ENCODE peak calls at places on chromosomes 13 and 19, in nine cellular contexts. I is T-helper 17 cell; F is GM04503; V is stimulated activated CD8-positive, alpha-beta memory T cell treated with anti-CD3 and anti-CD28 coated beads, Interleukin-4, amount 100 ng/mL, for 1 hour; Z is PC-9; A is aorta; Y is WTC11; N is hypothalamus; D is stimulated activated CD4-positive, alpha-beta T cell treated with anti-CD3 and anti-CD28 coated beads, Interleukin-2, amount 100 ng/mL, for 48 hours. C is an unnamed sample.

GRCh38 chr19:41868120-41868988 is 8.3 kb downstream of the RPS19 start:
- DNase-seq in I (no peak), F (no peak), V (no peak), Z (no peak), A (no peak), Y (no peak), N (no peak), D (no peak), C (no peak)

GRCh38 chr19:46861691-46862503 is 1.1 kb downstream of the ARHGAP35 start:
- DNase-seq in I (no peak), F (no peak), V (no peak), Z (no peak), A (no peak), Y (peak), N (no peak), D (no peak), C (peak)

GRCh38 chr19:41927810-41928192 is 448 bp downstream of the ERFL start:
- DNase-seq in I (peak), F (no peak), V (no peak), Z (no peak), A (no peak), Y (no peak), N (no peak), D (no peak), C (peak)

GRCh38 chr13:94384217-94384905 is 95.1 kb downstream of the DCT start:
- DNase-seq in I (no peak), F (no peak), V (no peak), Z (no peak), A (no peak), Y (no peak), N (no peak), D (no peak), C (peak)

GRCh38 chr19:14113762-14114414 is 3.7 kb downstream of the PRKACA start:
- DNase-seq in I (peak), F (no peak), V (no peak), Z (peak), A (no peak), Y (peak), N (peak), D (peak), C (peak)

GRCh38 chr19:40721936-40722661 is 5.2 kb downstream of the ITPKC start:
- DNase-seq in I (no peak), F (no peak), V (no peak), Z (no peak), A (no peak), Y (no peak), N (no peak), D (no peak), C (no peak)

GRCh38 chr19:56333506-56333905 is 18.9 kb upstream of the ZSCAN5A start:
- DNase-seq in I (no peak), F (no peak), V (no peak), Z (peak), A (no peak), Y (peak), N (no peak), D (peak), C (peak)

GRCh38 chr19:27746691-27747380 is 1466.1 kb downstream of the UQCRFS1 start:
- DNase-seq in I (no peak), F (no peak), V (no peak), Z (no peak), A (no peak), Y (peak), N (peak), D (no peak), C (peak)

GRCh38 chr19:903266-903797 is 9.7 kb downstream of the R3HDM4 start:
- DNase-seq in I (no peak), F (no peak), V (no peak), Z (no peak), A (no peak), Y (no peak), N (no peak), D (no peak), C (peak)

GRCh38 chr13:66207610-66208009 is 1022.5 kb downstream of the PCDH9 start:
- DNase-seq in I (no peak), F (peak), V (no peak), Z (no peak), A (no peak), Y (no peak), N (no peak), D (no peak), C (no peak)

GRCh38 chr19:29467824-29468401 is 57.9 kb upstream of the VSTM2B start:
- DNase-seq in I (no peak), F (no peak), V (no peak), Z (peak), A (no peak), Y (peak), N (no peak), D (no peak), C (peak)

GRCh38 chr19:51441410-51442390 is 16.6 kb downstream of the SIGLEC8 start:
- DNase-seq in I (peak), F (no peak), V (peak), Z (no peak), A (no peak), Y (no peak), N (no peak), D (peak), C (no peak)

GRCh38 chr13:73194310-73194709 is 135.5 kb downstream of the KLF5 start:
- DNase-seq in I (no peak), F (no peak), V (no peak), Z (peak), A (no peak), Y (no peak), N (no peak), D (no peak), C (no peak)

GRCh38 chr13:41315466-41316047 is 4.5 kb downstream of the NAA16 start:
- DNase-seq in I (no peak), F (no peak), V (no peak), Z (no peak), A (no peak), Y (no peak), N (no peak), D (no peak), C (no peak)

GRCh38 chr19:31979949-31980670 is 365.3 kb upstream of the ZNF507 start:
- DNase-seq in I (no peak), F (no peak), V (no peak), Z (no peak), A (no peak), Y (no peak), N (no peak), D (no peak), C (no peak)

GRCh38 chr13:59747529-59747928 is 416.2 kb downstream of the DIAPH3 start:
- DNase-seq in I (no peak), F (no peak), V (no peak), Z (no peak), A (no peak), Y (no peak), N (no peak), D (no peak), C (peak)

GRCh38 chr13:31767175-31767900 is 28.0 kb downstream of the RXFP2 start:
- DNase-seq in I (no peak), F (peak), V (no peak), Z (no peak), A (no peak), Y (no peak), N (no peak), D (no peak), C (no peak)

GRCh38 chr19:53808710-53809125 is 15.4 kb downstream of the NLRP12 start:
- DNase-seq in I (no peak), F (peak), V (no peak), Z (peak), A (no peak), Y (peak), N (no peak), D (no peak), C (peak)

GRCh38 chr13:43242040-43242439 is 218.7 kb downstream of the DNAJC15 start:
- DNase-seq in I (no peak), F (no peak), V (no peak), Z (no peak), A (no peak), Y (no peak), N (no peak), D (no peak), C (peak)

GRCh38 chr13:100244431-100244830 is 155.5 kb downstream of the PCCA start:
- DNase-seq in I (no peak), F (no peak), V (no peak), Z (no peak), A (no peak), Y (no peak), N (no peak), D (no peak), C (no peak)

GRCh38 chr19:13044160-13044853 is 49.0 kb downstream of the NFIX start:
- DNase-seq in I (no peak), F (no peak), V (no peak), Z (no peak), A (no peak), Y (no peak), N (no peak), D (no peak), C (peak)

GRCh38 chr13:85729296-85729695 is 69.9 kb downstream of the SLITRK6 start:
- DNase-seq in I (no peak), F (no peak), V (no peak), Z (no peak), A (no peak), Y (no peak), N (no peak), D (no peak), C (no peak)

GRCh38 chr19:27794444-27795042 is 1418.4 kb downstream of the UQCRFS1 start:
- DNase-seq in I (no peak), F (no peak), V (no peak), Z (peak), A (peak), Y (peak), N (no peak), D (no peak), C (no peak)

GRCh38 chr19:16654151-16654550 is 5.8 kb downstream of the SMIM7 start:
- DNase-seq in I (no peak), F (no peak), V (no peak), Z (no peak), A (no peak), Y (no peak), N (no peak), D (no peak), C (peak)

GRCh38 chr19:38952395-38953165 is 21.8 kb downstream of the MRPS12 start:
- DNase-seq in I (no peak), F (no peak), V (no peak), Z (peak), A (no peak), Y (peak), N (no peak), D (no peak), C (peak)

GRCh38 chr19:5314012-5314906 is 26.4 kb downstream of the PTPRS start:
- DNase-seq in I (no peak), F (no peak), V (no peak), Z (no peak), A (no peak), Y (no peak), N (no peak), D (no peak), C (no peak)

GRCh38 chr19:50735869-50736268 is 12.7 kb downstream of the CLEC11A start:
- DNase-seq in I (no peak), F (no peak), V (no peak), Z (no peak), A (no peak), Y (no peak), N (no peak), D (no peak), C (no peak)

GRCh38 chr13:33230178-33230881 is 55.2 kb downstream of the STARD13 start:
- DNase-seq in I (no peak), F (peak), V (no peak), Z (no peak), A (no peak), Y (no peak), N (no peak), D (no peak), C (peak)

GRCh38 chr19:7917292-7918061 is 2.7 kb upstream of the SNAPC2 start:
- DNase-seq in I (peak), F (no peak), V (no peak), Z (no peak), A (peak), Y (peak), N (peak), D (peak), C (peak)

GRCh38 chr13:44140146-44140545 is 233.5 kb upstream of the SERP2 start:
- DNase-seq in I (no peak), F (no peak), V (no peak), Z (no peak), A (no peak), Y (peak), N (no peak), D (no peak), C (peak)

GRCh38 chr13:28744091-28744536 is 25.3 kb upstream of the SLC46A3 start:
- DNase-seq in I (no peak), F (peak), V (no peak), Z (no peak), A (no peak), Y (no peak), N (no peak), D (no peak), C (no peak)

GRCh38 chr13:65095118-65095517 is 2135.0 kb downstream of the PCDH9 start:
- DNase-seq in I (no peak), F (no peak), V (no peak), Z (no peak), A (no peak), Y (no peak), N (no peak), D (no peak), C (peak)

GRCh38 chr19:35856546-35857149 is at the start of gene KIRREL2:
- DNase-seq in I (no peak), F (no peak), V (no peak), Z (no peak), A (no peak), Y (peak), N (no peak), D (no peak), C (peak)

GRCh38 chr19:51296331-51297093 is 14.9 kb upstream of the IGLON5 start:
- DNase-seq in I (no peak), F (no peak), V (no peak), Z (no peak), A (no peak), Y (peak), N (no peak), D (no peak), C (no peak)

GRCh38 chr13:52085416-52085815 is 43.5 kb downstream of the NEK5 start:
- DNase-seq in I (no peak), F (peak), V (no peak), Z (no peak), A (no peak), Y (no peak), N (no peak), D (no peak), C (no peak)